ENCODE peak calls at places on chromosomes 1 and 21, in six cellular contexts. One of them, this sample, is unnamed.

GRCh38 chr1:59443355-59443754 is 146.5 kb downstream of the FGGY start:
- DNase-seq in K562: peak
- DNase-seq in A549: no peak
- DNase-seq in endothelial cell of umbilical vein: no peak
- DNase-seq in H1: no peak
- DNase-seq in HepG2: no peak
- DNase-seq in this sample: no peak

GRCh38 chr1:38576241-38576640 is 283.3 kb downstream of the RRAGC start:
- DNase-seq in K562: no peak
- DNase-seq in A549: no peak
- DNase-seq in endothelial cell of umbilical vein: no peak
- DNase-seq in H1: no peak
- DNase-seq in HepG2: no peak
- DNase-seq in this sample: peak

GRCh38 chr1:13582713-13583443 is 754 bp upstream of the PDPN start:
- DNase-seq in K562: no peak
- DNase-seq in A549: no peak
- DNase-seq in endothelial cell of umbilical vein: no peak
- DNase-seq in H1: no peak
- DNase-seq in HepG2: no peak
- DNase-seq in this sample: peak

GRCh38 chr1:248055261-248055660 is 8.6 kb downstream of the OR2L3 start:
- DNase-seq in K562: no peak
- DNase-seq in A549: no peak
- DNase-seq in endothelial cell of umbilical vein: no peak
- DNase-seq in H1: no peak
- DNase-seq in HepG2: no peak
- DNase-seq in this sample: no peak

GRCh38 chr1:37098196-37098595 is 63.9 kb upstream of the GRIK3 start:
- DNase-seq in K562: no peak
- DNase-seq in A549: no peak
- DNase-seq in endothelial cell of umbilical vein: no peak
- DNase-seq in H1: no peak
- DNase-seq in HepG2: no peak
- DNase-seq in this sample: no peak

GRCh38 chr1:28553229-28553930 is 495 bp downstream of the TRNAU1AP start:
- DNase-seq in K562: peak
- DNase-seq in A549: peak
- DNase-seq in endothelial cell of umbilical vein: no peak
- DNase-seq in H1: no peak
- DNase-seq in HepG2: no peak
- DNase-seq in this sample: peak

GRCh38 chr1:160309183-160309535 is 24.2 kb upstream of the PEX19 start:
- DNase-seq in K562: no peak
- DNase-seq in A549: no peak
- DNase-seq in endothelial cell of umbilical vein: no peak
- DNase-seq in H1: no peak
- DNase-seq in HepG2: no peak
- DNase-seq in this sample: no peak

GRCh38 chr1:186102559-186103148 is 272.4 kb downstream of the TPR start:
- DNase-seq in K562: peak
- DNase-seq in A549: no peak
- DNase-seq in endothelial cell of umbilical vein: peak
- DNase-seq in H1: no peak
- DNase-seq in HepG2: no peak
- DNase-seq in this sample: no peak

GRCh38 chr1:59994302-59995198 is 68.0 kb upstream of the CYP2J2 start:
- DNase-seq in K562: no peak
- DNase-seq in A549: no peak
- DNase-seq in endothelial cell of umbilical vein: no peak
- DNase-seq in H1: no peak
- DNase-seq in HepG2: no peak
- DNase-seq in this sample: no peak

GRCh38 chr1:177256153-177256814 is 85.5 kb downstream of the BRINP2 start:
- DNase-seq in K562: peak
- DNase-seq in A549: peak
- DNase-seq in endothelial cell of umbilical vein: peak
- DNase-seq in H1: peak
- DNase-seq in HepG2: peak
- DNase-seq in this sample: peak

GRCh38 chr1:197771388-197771787 is 3.9 kb downstream of the DENND1B start:
- DNase-seq in K562: no peak
- DNase-seq in A549: no peak
- DNase-seq in endothelial cell of umbilical vein: no peak
- DNase-seq in H1: no peak
- DNase-seq in HepG2: no peak
- DNase-seq in this sample: no peak

GRCh38 chr1:197771904-197772561 is 3.2 kb downstream of the DENND1B start:
- DNase-seq in K562: no peak
- DNase-seq in A549: no peak
- DNase-seq in endothelial cell of umbilical vein: no peak
- DNase-seq in H1: no peak
- DNase-seq in HepG2: no peak
- DNase-seq in this sample: no peak

GRCh38 chr1:197774691-197775281 is 494 bp downstream of the DENND1B start:
- DNase-seq in K562: peak
- DNase-seq in A549: peak
- DNase-seq in endothelial cell of umbilical vein: peak
- DNase-seq in H1: no peak
- DNase-seq in HepG2: peak
- DNase-seq in this sample: peak

GRCh38 chr1:197775282-197776262 is at the start of gene DENND1B:
- DNase-seq in K562: peak
- DNase-seq in A549: peak
- DNase-seq in endothelial cell of umbilical vein: peak
- DNase-seq in H1: no peak
- DNase-seq in HepG2: peak
- DNase-seq in this sample: peak

DNA sequence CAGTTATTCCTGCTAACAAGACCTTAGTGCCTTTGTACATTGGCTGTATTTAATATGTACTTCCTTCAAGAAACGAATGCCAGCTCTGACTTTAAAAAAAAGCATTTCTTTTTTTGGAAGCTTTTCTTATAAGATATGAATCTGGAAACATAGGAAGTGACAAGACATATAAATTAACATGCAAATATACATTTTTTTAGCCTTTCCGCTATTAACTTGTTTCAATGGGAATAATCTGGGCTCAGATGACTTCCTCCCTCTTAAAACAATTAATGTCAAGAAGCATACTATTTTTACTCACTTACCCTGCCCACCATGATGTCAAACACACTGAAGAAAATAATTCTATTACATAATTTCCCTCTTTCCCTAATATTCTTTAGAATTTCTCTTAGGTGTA is 1.4 kb downstream of the DENND1B start:
- DNase-seq in K562: no peak
- DNase-seq in A549: no peak
- DNase-seq in endothelial cell of umbilical vein: peak
- DNase-seq in H1: no peak
- DNase-seq in HepG2: no peak
- DNase-seq in this sample: no peak
- TF ChIP-seq JUN in K562: no peak
- TF ChIP-seq JUN in A549: no peak
- TF ChIP-seq JUN in endothelial cell of umbilical vein: no peak
- TF ChIP-seq JUN in H1: no peak
- TF ChIP-seq JUN in HepG2: no peak
- TF ChIP-seq JUN in this sample: no peak

DNA sequence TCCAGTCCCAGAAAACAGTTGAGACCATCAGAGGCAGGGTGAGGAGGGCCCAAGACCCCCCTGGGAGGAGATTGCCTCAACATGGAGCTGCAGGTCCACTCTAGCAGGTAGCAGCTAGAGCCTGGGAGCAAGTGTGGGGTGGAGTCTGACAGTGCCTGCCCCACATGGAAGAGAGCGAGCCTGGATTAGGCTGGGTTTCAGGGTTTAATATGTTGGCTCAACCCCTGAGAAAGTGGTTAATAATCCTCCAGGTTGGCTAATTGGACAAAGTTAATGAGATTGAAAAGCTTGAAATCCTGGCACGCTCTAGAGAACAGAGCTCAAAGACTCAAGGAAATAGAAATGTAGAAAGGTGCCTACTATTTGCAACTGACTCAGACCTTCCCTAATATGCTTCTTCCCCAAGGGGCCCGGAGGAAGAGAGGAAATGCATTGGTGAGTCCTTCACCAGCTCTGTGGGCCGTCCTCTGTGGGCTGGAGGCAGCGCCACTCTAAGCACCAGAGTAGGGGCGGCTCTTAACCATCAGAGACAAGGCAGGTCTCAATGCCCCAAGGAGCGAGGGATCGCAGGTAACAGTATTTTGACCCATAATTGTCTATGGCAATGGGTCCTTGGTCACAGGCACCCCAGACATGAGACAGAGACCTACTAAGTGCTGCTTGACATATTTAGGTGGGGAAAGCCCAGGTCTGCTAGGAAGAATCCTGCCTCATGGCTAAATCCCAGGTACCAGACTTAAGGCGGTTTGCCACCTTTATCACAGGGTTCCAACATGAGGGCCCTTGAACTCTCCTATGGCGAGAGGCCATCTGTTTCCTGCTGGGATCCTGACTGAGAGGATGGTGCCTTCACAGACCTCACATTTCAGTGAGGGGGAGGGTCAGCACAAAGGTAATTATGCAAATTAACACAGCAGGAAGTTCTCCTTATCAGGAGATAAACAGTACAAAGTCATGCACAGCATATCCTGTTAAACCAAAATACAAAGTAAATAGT is 33.8 kb downstream of the RSPH1 start:
- DNase-seq in K562: peak
- DNase-seq in A549: no peak
- DNase-seq in endothelial cell of umbilical vein: no peak
- DNase-seq in H1: no peak
- DNase-seq in HepG2: no peak
- DNase-seq in this sample: no peak
- TF ChIP-seq JUN in K562: no peak
- TF ChIP-seq JUN in A549: no peak
- TF ChIP-seq JUN in endothelial cell of umbilical vein: no peak
- TF ChIP-seq JUN in H1: no peak
- TF ChIP-seq JUN in HepG2: no peak
- TF ChIP-seq JUN in this sample: no peak

GRCh38 chr1:203328714-203329122 is 22.2 kb downstream of the FMOD start:
- DNase-seq in K562: peak
- DNase-seq in A549: no peak
- DNase-seq in endothelial cell of umbilical vein: no peak
- DNase-seq in H1: no peak
- DNase-seq in HepG2: peak
- DNase-seq in this sample: peak
- TF ChIP-seq JUN in K562: no peak
- TF ChIP-seq JUN in A549: no peak
- TF ChIP-seq JUN in endothelial cell of umbilical vein: no peak
- TF ChIP-seq JUN in H1: no peak
- TF ChIP-seq JUN in HepG2: no peak
- TF ChIP-seq JUN in this sample: no peak

DNA sequence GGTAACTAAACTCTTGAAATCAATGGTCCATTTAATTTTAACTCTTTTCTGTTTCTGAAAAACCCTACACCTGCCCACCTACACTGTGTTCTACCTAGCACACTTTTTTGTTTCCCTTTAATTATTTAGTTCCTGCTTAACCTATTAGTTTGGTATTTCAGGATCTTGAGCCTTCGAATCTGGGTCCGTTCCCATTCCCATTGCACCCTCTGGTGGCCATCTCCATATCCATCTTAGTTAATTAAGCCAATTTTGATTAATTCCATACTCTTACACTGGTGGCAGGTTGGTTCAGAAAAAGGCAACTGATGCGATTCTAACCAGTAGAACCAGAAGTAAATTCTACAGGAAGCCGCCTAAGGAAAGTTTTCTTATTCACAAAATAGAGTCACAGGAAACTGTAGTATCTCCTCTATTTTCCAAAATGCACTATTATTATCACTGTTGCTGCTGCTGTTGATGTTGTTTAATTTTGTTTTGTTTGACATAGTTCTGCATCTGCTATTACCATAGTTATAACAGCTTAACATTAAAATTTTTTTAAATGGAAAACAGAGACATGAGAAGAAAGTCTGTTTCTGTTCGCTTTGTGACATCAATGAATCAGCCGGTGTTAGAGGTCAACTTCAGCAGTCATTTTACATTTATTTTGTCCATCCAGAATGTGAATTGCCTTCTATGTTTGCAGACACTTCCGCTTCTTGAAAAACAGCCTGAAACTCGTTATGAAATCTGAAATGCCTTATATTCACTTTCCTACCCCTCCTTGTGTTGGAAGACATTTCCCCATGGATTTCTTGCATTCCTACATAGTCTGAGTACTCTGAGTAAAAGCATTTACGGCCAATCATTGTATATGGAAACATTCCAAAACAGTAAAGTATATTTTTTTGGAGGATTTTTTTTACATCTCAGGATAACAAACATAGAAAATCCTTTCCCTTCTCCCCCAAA is 115.5 kb upstream of the NCAM2 start:
- DNase-seq in K562: peak
- DNase-seq in A549: no peak
- DNase-seq in endothelial cell of umbilical vein: peak
- DNase-seq in H1: peak
- DNase-seq in HepG2: no peak
- DNase-seq in this sample: peak
- TF ChIP-seq JUN in K562: no peak
- TF ChIP-seq JUN in A549: no peak
- TF ChIP-seq JUN in endothelial cell of umbilical vein: no peak
- TF ChIP-seq JUN in H1: no peak
- TF ChIP-seq JUN in HepG2: no peak
- TF ChIP-seq JUN in this sample: no peak

DNA sequence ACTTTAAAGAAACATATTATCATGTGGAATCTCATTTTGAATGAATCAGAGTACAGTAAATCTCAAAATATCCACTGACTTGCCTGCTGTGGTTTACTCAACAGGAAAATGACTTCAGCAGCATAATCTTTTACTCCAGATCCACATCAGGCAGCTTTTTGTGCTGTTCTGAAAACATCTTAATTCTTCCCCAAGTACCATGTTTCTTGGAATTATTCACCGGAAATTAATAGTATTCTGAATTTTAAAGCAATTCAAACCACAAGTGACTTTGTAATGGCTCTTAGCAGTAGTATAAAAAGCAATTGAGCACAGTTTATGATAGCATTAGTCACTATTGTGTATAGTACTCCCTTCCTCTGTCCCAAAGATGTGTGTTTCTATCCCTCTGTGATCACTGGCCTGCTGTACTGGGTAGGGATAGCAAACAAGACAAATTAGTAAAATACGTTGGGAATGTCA is 64.2 kb upstream of the ERRFI1 start:
- DNase-seq in K562: no peak
- DNase-seq in A549: no peak
- DNase-seq in endothelial cell of umbilical vein: peak
- DNase-seq in H1: no peak
- DNase-seq in HepG2: no peak
- DNase-seq in this sample: no peak
- TF ChIP-seq JUN in K562: no peak
- TF ChIP-seq JUN in A549: no peak
- TF ChIP-seq JUN in endothelial cell of umbilical vein: peak
- TF ChIP-seq JUN in H1: no peak
- TF ChIP-seq JUN in HepG2: no peak
- TF ChIP-seq JUN in this sample: no peak

This sample was measured in WTC11.